ENCODE peak calls at places on chromosomes 13 and 19, in seven cellular contexts. F is memory B cell; D is stimulated activated CD8-positive, alpha-beta memory T cell treated with anti-CD3 and anti-CD28 coated beads, Interleukin-7, amount 100 ng/mL, for 1 hour; Z is ovary; I is head of caudate nucleus; E is endothelial cell; C is germinal center. V is an unnamed sample.
A peak's percentile ranks its signal among the peaks of the same experiment; 100 is the strongest.

GRCh38 chr13:112699318-112699918 is 9.6 kb downstream of the ATP11A start:
- DNase-seq in F (no peak), D (no peak), Z (no peak), I (no peak), E (no peak), C (no peak), V (no peak)

GRCh38 chr13:29954082-29955043 is 103.9 kb upstream of the UBL3 start:
- DNase-seq in F (no peak), D (peak; percentile 20), Z (no peak), I (no peak), E (no peak), C (no peak), V (no peak)

GRCh38 chr19:17348700-17349099 is 11.3 kb downstream of the GTPBP3 start:
- DNase-seq in F (no peak), D (no peak), Z (peak; percentile 72), I (no peak), E (peak; percentile 45), C (no peak), V (no peak)

GRCh38 chr19:4064551-4065260 is 2.0 kb downstream of the ZBTB7A start:
- DNase-seq in F (peak; percentile 48), D (peak; percentile 21), Z (peak; percentile 80), I (peak; percentile 70), E (peak; percentile 47), C (peak; percentile 64), V (peak; percentile 52)

GRCh38 chr19:52601025-52601973 is 31.2 kb downstream of the ZNF701 start:
- DNase-seq in F (peak; percentile 90), D (peak; percentile 91), Z (peak; percentile 96), I (peak; percentile 95), E (peak; percentile 93), C (peak; percentile 93), V (peak; percentile 89)

GRCh38 chr19:1837625-1838105 is 10.6 kb downstream of the REXO1 start:
- DNase-seq in F (peak; percentile 67), D (no peak), Z (peak; percentile 59), I (no peak), E (peak; percentile 86), C (peak; percentile 76), V (peak; percentile 50)

GRCh38 chr13:106038752-106039151 is 496.7 kb downstream of the EFNB2 start:
- DNase-seq in F (no peak), D (no peak), Z (no peak), I (no peak), E (no peak), C (no peak), V (no peak)

GRCh38 chr13:99155821-99156220 is 44.8 kb upstream of the UBAC2 start:
- DNase-seq in F (no peak), D (no peak), Z (no peak), I (no peak), E (no peak), C (no peak), V (no peak)

GRCh38 chr19:52685811-52686210 is 47.7 kb upstream of the ZNF83 start:
- DNase-seq in F (no peak), D (no peak), Z (no peak), I (no peak), E (no peak), C (no peak), V (no peak)

GRCh38 chr13:51907040-51907732 is 45.4 kb downstream of the CCDC70 start:
- DNase-seq in F (no peak), D (no peak), Z (no peak), I (no peak), E (no peak), C (no peak), V (no peak)

GRCh38 chr13:114088234-114088633 is 44.2 kb downstream of the RASA3 start:
- DNase-seq in F (no peak), D (no peak), Z (no peak), I (no peak), E (no peak), C (no peak), V (no peak)

GRCh38 chr13:98821372-98822237 is 69.1 kb upstream of the SLC15A1 start:
- DNase-seq in F (no peak), D (no peak), Z (no peak), I (no peak), E (no peak), C (no peak), V (no peak)

GRCh38 chr19:53881482-53882390 is at the start of gene PRKCG:
- DNase-seq in F (no peak), D (peak; percentile 16), Z (peak; percentile 40), I (peak; percentile 83), E (peak; percentile 59), C (peak; percentile 42), V (no peak)

GRCh38 chr19:35349614-35350521 is 2.2 kb downstream of the FFAR1 start:
- DNase-seq in F (no peak), D (no peak), Z (no peak), I (no peak), E (no peak), C (no peak), V (peak; percentile 48)

GRCh38 chr13:31818236-31818635 is 78.9 kb downstream of the RXFP2 start:
- DNase-seq in F (no peak), D (no peak), Z (no peak), I (no peak), E (no peak), C (no peak), V (no peak)

GRCh38 chr13:93777504-93777903 is 550.9 kb downstream of the GPC6 start:
- DNase-seq in F (no peak), D (no peak), Z (no peak), I (no peak), E (no peak), C (no peak), V (no peak)

GRCh38 chr19:4717191-4717965 is 6.3 kb downstream of the DPP9 start:
- DNase-seq in F (no peak), D (no peak), Z (no peak), I (no peak), E (no peak), C (no peak), V (no peak)

GRCh38 chr13:99998261-99998660 is 16.7 kb downstream of the ZIC2 start:
- DNase-seq in F (no peak), D (no peak), Z (no peak), I (no peak), E (no peak), C (no peak), V (no peak)

GRCh38 chr19:35162471-35163326 is 8.2 kb downstream of the FXYD5 start:
- DNase-seq in F (no peak), D (no peak), Z (no peak), I (no peak), E (no peak), C (no peak), V (no peak)

GRCh38 chr19:5338661-5339469 is 1.7 kb downstream of the PTPRS start:
- DNase-seq in F (no peak), D (no peak), Z (no peak), I (peak; percentile 55), E (no peak), C (peak; percentile 40), V (no peak)

V was measured in OCI-LY7.